ENCODE peak calls at places on chromosomes 13 and 19, in nine cellular contexts. J, S, T, A, X, V, O, C and L are unnamed samples.

GRCh38 chr13:70253411-70253810 is 145.2 kb upstream of the KLHL1 start:
- DNase-seq in S (no peak), A (no peak), X (no peak), T (no peak), J (no peak), V (no peak), C (peak), O (no peak), L (no peak)

GRCh38 chr19:48588670-48589399 is 17.7 kb upstream of the SPACA4 start:
- DNase-seq in V (peak), X (peak), O (peak), A (peak), S (peak), J (peak), T (peak), C (peak), L (peak)

GRCh38 chr13:50085063-50085462 is 69.8 kb downstream of the KCNRG start:
- DNase-seq in C (peak), X (no peak), S (no peak), O (no peak), V (peak), T (no peak), A (peak), J (peak), L (no peak)

GRCh38 chr13:113588394-113589111 is 4.0 kb downstream of the TFDP1 start:
- DNase-seq in A (no peak), O (no peak), X (no peak), S (no peak), C (no peak), J (no peak), T (no peak), V (no peak), L (no peak)

GRCh38 chr19:50932018-50932689 is 20.7 kb downstream of the KLK5 start:
- DNase-seq in O (no peak), S (no peak), J (no peak), C (no peak), A (no peak), V (no peak), T (no peak), X (peak), L (no peak)

GRCh38 chr13:95275322-95276118 is 25.7 kb downstream of the ABCC4 start:
- DNase-seq in O (no peak), C (peak), V (peak), X (no peak), S (no peak), A (peak), J (peak), T (no peak), L (no peak)

GRCh38 chr13:47454986-47455385 is 546.1 kb downstream of the SUCLA2 start:
- DNase-seq in A (peak), J (peak), T (no peak), O (peak), S (no peak), V (peak), X (no peak), C (peak), L (no peak)

GRCh38 chr13:60334310-60334709 is 62.7 kb upstream of the TDRD3 start:
- DNase-seq in C (no peak), A (no peak), V (no peak), S (no peak), X (no peak), J (no peak), O (no peak), T (no peak), L (no peak)

GRCh38 chr19:2554856-2555255 is 78.9 kb downstream of the GADD45B start:
- DNase-seq in X (no peak), J (peak), S (no peak), A (no peak), T (no peak), C (peak), O (no peak), V (no peak), L (no peak)

GRCh38 chr13:74329978-74330377 is 195.8 kb upstream of the KLF12 start:
- DNase-seq in C (no peak), S (no peak), J (no peak), V (no peak), T (no peak), A (peak), O (no peak), X (no peak), L (no peak)

GRCh38 chr19:6501740-6502648 is at the start of gene TUBB4A:
- DNase-seq in X (peak), A (no peak), O (no peak), S (peak), T (no peak), C (no peak), V (no peak), J (no peak), L (peak)

GRCh38 chr13:68439821-68440220 is 1209.7 kb upstream of the PCDH9 start:
- DNase-seq in T (no peak), A (no peak), X (no peak), C (peak), V (no peak), J (peak), O (no peak), S (no peak), L (no peak)

GRCh38 chr19:31819837-31820236 is 470.6 kb upstream of the TSHZ3 start:
- DNase-seq in X (no peak), J (no peak), T (no peak), V (no peak), A (no peak), C (no peak), S (no peak), O (no peak), L (no peak)

GRCh38 chr19:54114340-54114826 is 1.1 kb downstream of the TFPT start:
- DNase-seq in O (no peak), V (peak), X (peak), J (peak), T (peak), C (peak), S (peak), A (peak), L (peak)

GRCh38 chr13:114104626-114105350 is 27.6 kb downstream of the RASA3 start:
- DNase-seq in J (no peak), S (no peak), X (no peak), T (no peak), V (no peak), A (no peak), C (no peak), O (no peak), L (no peak)

GRCh38 chr19:43774103-43774939 is 6.5 kb downstream of the KCNN4 start:
- DNase-seq in V (peak), S (peak), T (peak), A (peak), J (peak), O (peak), C (peak), X (no peak), L (peak)
- TF ChIP-seq CTCF in V (peak), S (no peak), T (peak), A (peak), J (peak), O (peak), C (peak), X (no peak), L (peak)

GRCh38 chr19:8525401-8525684 is 11.4 kb upstream of the ZNF414 start:
- DNase-seq in A (no peak), S (no peak), C (no peak), O (no peak), T (no peak), X (no peak), J (no peak), V (no peak), L (no peak)
- TF ChIP-seq CTCF in A (peak), S (no peak), C (peak), O (peak), T (peak), X (no peak), J (peak), V (peak), L (peak)

DNA sequence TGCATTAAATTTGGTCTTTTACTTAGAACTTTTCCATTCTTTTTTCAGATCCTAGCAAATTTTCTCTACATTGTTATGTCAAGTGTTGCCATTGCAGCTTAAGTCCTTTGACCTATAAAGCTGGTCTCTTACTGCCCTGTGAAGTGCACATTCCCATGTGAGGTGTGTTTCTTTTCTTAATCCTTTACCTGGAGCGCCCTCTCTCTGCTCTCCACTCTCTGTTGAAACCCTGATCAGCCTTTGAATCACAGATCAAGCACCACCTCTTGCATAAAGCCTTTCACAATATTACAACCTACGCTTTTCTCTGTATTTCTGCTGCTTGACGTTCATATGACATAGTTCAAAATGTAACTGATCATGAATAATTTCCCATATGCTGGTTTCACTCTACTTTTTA is 84.8 kb downstream of the PCDH17 start:
- DNase-seq in C (no peak), J (no peak), O (no peak), X (no peak), T (no peak), A (no peak), V (no peak), S (no peak), L (no peak)
- TF ChIP-seq CTCF in C (no peak), J (no peak), O (no peak), X (no peak), T (no peak), A (no peak), V (no peak), S (no peak), L (no peak)

DNA sequence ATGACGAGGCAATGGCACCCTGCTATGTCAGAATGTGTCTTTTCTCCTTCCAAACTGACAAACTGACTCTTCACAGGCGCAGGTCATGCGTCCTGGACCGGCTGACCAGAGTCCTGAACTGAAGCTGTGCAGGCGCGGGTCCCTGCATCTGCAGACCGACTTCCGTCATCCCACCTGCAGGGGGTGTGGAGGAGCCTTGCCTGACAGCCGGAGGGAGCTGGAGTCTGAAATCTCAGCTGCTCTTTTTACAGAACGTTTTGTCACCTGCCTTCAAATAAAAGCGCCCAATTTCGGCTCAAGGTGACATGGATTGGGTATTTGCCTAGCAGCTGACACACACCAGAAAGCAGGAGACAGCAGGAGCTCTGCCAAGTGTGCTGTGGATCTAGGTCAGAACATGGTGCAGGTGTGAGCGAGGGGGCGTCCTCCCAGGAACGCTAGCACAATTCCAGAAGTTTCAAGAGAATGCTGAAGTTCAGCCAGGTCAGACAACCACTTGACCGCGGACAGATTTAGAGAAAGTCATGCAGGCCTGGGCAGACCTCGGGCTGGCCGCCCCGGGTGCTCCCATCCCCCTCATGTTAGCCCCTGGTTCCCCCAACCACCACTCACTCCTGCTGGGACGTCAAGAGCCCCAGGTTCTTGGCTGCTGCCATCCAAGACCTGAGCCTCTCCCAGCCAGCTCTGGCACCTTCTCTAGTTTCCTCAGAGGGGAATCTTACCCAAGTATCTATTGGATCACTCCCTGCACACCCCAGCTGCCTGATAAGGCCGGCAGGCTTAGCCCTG is 32.8 kb downstream of the ELL start:
- DNase-seq in S (no peak), V (no peak), O (no peak), X (peak), A (no peak), C (no peak), J (no peak), T (peak), L (peak)
- TF ChIP-seq CTCF in S (no peak), V (peak), O (peak), X (no peak), A (peak), C (peak), J (peak), T (no peak), L (peak)